ENCODE peak calls at places on chromosomes 5 and 9, in seven cellular contexts. T, S, P, I, N, A and K are unnamed samples.

GRCh38 chr9:35664531-35665470 is at the start of gene ARHGEF39:
- DNase-seq in T (peak; percentile 86), S (peak; percentile 88), P (peak; percentile 91), I (no peak), N (peak; percentile 88), A (peak; percentile 85), K (peak; percentile 90)

GRCh38 chr5:88660947-88661869 is 221.8 kb downstream of the MEF2C start:
- DNase-seq in T (peak; percentile 89), S (peak; percentile 59), P (peak; percentile 91), I (no peak), N (peak; percentile 56), A (no peak), K (peak; percentile 87)

GRCh38 chr5:25458628-25459027 is 813.9 kb upstream of the CDH10 start:
- DNase-seq in T (no peak), S (no peak), P (no peak), I (no peak), N (no peak), A (no peak), K (no peak)

GRCh38 chr9:72891043-72891442 is 61.8 kb downstream of the ALDH1A1 start:
- DNase-seq in T (no peak), S (no peak), P (no peak), I (no peak), N (no peak), A (no peak), K (no peak)

GRCh38 chr9:137574192-137574591 is 4.5 kb downstream of the DPH7 start:
- DNase-seq in T (no peak), S (no peak), P (no peak), I (no peak), N (no peak), A (no peak), K (no peak)

GRCh38 chr9:129458155-129458661 is 162.7 kb downstream of the C9orf50 start:
- DNase-seq in T (no peak), S (peak; percentile 26), P (peak; percentile 54), I (no peak), N (peak; percentile 33), A (peak; percentile 72), K (peak; percentile 46)

GRCh38 chr5:160938532-160938931 is 86.5 kb upstream of the ATP10B start:
- DNase-seq in T (no peak), S (peak; percentile 85), P (no peak), I (no peak), N (no peak), A (no peak), K (no peak)

GRCh38 chr5:94802450-94802849 is 184.0 kb downstream of the SLF1 start:
- DNase-seq in T (no peak), S (no peak), P (no peak), I (no peak), N (peak; percentile 9), A (no peak), K (no peak)

GRCh38 chr5:57891443-57891842 is 408.8 kb upstream of the ACTBL2 start:
- DNase-seq in T (no peak), S (no peak), P (no peak), I (no peak), N (no peak), A (no peak), K (no peak)

GRCh38 chr5:35664584-35664983 is 46.9 kb downstream of the SPEF2 start:
- DNase-seq in T (no peak), S (no peak), P (no peak), I (no peak), N (no peak), A (no peak), K (no peak)

GRCh38 chr9:69178583-69179011 is 4.5 kb downstream of the TJP2 start:
- DNase-seq in T (no peak), S (no peak), P (no peak), I (no peak), N (no peak), A (no peak), K (no peak)

GRCh38 chr5:74201334-74202081 is 439.0 kb downstream of the ENC1 start:
- DNase-seq in T (no peak), S (peak; percentile 77), P (peak; percentile 52), I (peak; percentile 56), N (peak; percentile 8), A (no peak), K (peak; percentile 69)

GRCh38 chr9:116395409-116396037 is 241.9 kb downstream of the PAPPA start:
- DNase-seq in T (no peak), S (no peak), P (no peak), I (no peak), N (peak; percentile 68), A (no peak), K (no peak)

DNA sequence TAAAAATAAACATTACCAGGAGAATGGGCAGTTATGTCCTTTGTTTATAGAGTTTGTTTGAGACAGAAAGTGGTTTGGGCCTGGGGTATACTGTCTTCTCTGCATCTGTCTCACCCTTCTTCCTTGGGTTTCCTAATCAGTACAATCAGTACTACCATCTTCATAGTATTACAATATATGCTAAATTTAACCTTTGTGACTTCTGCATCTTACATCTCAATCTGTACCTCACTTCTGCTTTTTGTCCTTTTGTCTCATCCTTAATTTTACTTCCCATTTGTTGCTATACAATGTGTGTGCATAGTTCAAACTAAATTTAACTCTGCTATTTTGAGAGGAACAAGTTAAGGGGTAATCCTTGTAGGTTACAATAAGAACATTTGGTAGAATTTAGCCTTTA is 19.6 kb downstream of the FBXO38 start:
- DNase-seq in T (no peak), S (no peak), P (no peak), I (no peak), N (no peak), A (no peak), K (peak; percentile 17)
- TF ChIP-seq CTCF in T (no peak), S (no peak), P (no peak), I (no peak), N (no peak), A (no peak), K (no peak)

GRCh38 chr5:4082966-4083564 is 487.4 kb downstream of the IRX1 start:
- DNase-seq in T (no peak), S (no peak), P (no peak), I (no peak), N (no peak), A (no peak), K (no peak)
- H3K4me3 ChIP-seq in T (no peak overlapping the region), S (no peak overlapping the region), P (no peak overlapping the region), I (no peak overlapping the region), N (no peak overlapping the region), A (no peak overlapping the region), K (no peak overlapping the region)

GRCh38 chr5:181044662-181045305 is 4.7 kb downstream of the BTNL9 start:
- DNase-seq in T (no peak), S (peak; percentile 21), P (peak; percentile 17), I (no peak), N (no peak), A (no peak), K (no peak)

GRCh38 chr5:181042722-181043121 is 2.7 kb downstream of the BTNL9 start:
- DNase-seq in T (no peak), S (no peak), P (no peak), I (no peak), N (no peak), A (no peak), K (no peak)

GRCh38 chr5:181044093-181044599 is 4.1 kb downstream of the BTNL9 start:
- DNase-seq in T (no peak), S (no peak), P (no peak), I (no peak), N (no peak), A (no peak), K (no peak)

GRCh38 chr5:181042036-181042435 is 2.0 kb downstream of the BTNL9 start:
- DNase-seq in T (no peak), S (no peak), P (no peak), I (no peak), N (no peak), A (no peak), K (no peak)

GRCh38 chr5:181043285-181044092 is 3.4 kb downstream of the BTNL9 start:
- DNase-seq in T (no peak), S (no peak), P (peak; percentile 18), I (no peak), N (peak; percentile 69), A (no peak), K (no peak)
- TF ChIP-seq CTCF in T (peak; percentile 34), S (no peak), P (peak; percentile 13), I (peak; percentile 13), N (peak; percentile 68), A (no peak), K (peak; percentile 31)

GRCh38 chr9:120924698-120925534 is 1.7 kb downstream of the TRAF1 start:
- DNase-seq in T (no peak), S (no peak), P (peak; percentile 47), I (no peak), N (no peak), A (no peak), K (no peak)

GRCh38 chr9:120923620-120924328 is 2.8 kb downstream of the TRAF1 start:
- DNase-seq in T (no peak), S (no peak), P (peak; percentile 18), I (no peak), N (no peak), A (no peak), K (no peak)

GRCh38 chr9:120921751-120922181 is 4.8 kb downstream of the TRAF1 start:
- DNase-seq in T (no peak), S (no peak), P (peak; percentile 64), I (no peak), N (no peak), A (no peak), K (no peak)

GRCh38 chr9:120920495-120921178 is 6.0 kb downstream of the TRAF1 start:
- DNase-seq in T (no peak), S (no peak), P (peak; percentile 68), I (no peak), N (no peak), A (no peak), K (no peak)

DNA sequence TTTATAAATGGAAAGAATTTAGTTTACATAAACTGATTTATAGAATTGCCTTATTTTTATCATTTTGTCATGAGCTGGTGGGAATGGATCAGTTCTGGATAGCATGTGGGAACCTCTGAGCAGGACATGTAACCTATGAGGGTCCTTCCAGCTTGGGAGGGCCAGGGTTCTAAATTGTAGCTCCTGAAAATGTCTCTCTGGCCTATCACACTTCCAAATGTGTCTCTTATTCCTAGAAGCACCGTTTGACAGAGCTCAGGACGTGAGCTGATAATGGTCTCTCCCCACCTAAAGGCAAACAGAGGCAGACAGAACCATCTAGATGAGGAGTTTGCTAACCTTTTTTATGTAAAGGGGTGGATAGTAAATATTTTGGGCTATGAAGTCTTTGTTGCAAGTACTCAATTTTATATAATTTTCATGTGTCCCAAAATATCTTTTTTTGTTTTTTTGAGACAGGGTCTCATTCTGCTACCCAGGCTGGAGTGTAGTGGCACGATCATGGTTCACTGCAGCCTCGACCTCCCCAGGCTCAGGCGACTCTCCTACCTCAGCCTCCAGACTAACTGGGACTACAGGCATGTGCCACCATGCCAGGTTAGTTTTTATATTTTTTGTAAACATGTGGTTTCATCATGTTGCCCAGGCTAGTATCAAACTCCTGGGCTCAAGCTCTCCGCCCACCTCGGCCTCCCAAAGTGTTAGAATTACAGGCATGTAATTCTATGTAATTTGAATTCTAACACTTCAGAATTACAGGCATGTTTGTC is 4.0 kb downstream of the TRAF1 start:
- DNase-seq in T (no peak), S (no peak), P (peak; percentile 10), I (no peak), N (no peak), A (no peak), K (no peak)
- H3K4me3 ChIP-seq in T (no peak overlapping the region), S (no peak overlapping the region), P (peak overlapping the region; percentile 62), I (no peak overlapping the region), N (no peak overlapping the region), A (no peak overlapping the region), K (peak overlapping the region; percentile 73)